ENCODE peak calls at places on chromosomes 12 and 14, in five cellular contexts. F is upper lobe of right lung, D is astrocyte, H is epithelial cell of esophagus, Q is tibial artery. L is an unnamed sample.

GRCh38 chr12:124611559-124612391 is 44.4 kb upstream of the NCOR2 start:
- DNase-seq in Q (no peak), D (no peak), H (no peak), F (peak; percentile 58), L (no peak)

GRCh38 chr12:113382206-113382605 is 21.5 kb downstream of the SDS start:
- DNase-seq in Q (no peak), D (no peak), H (no peak), F (no peak), L (no peak)

GRCh38 chr12:39490500-39491276 is 47.8 kb upstream of the KIF21A start:
- DNase-seq in D (peak; percentile 67), Q (no peak), F (no peak), H (peak; percentile 97), L (no peak)

GRCh38 chr12:92085040-92085439 is 60.6 kb downstream of the BTG1 start:
- DNase-seq in H (no peak), D (no peak), Q (no peak), F (no peak), L (no peak)

GRCh38 chr14:53384536-53384935 is 231.4 kb upstream of the DDHD1 start:
- DNase-seq in H (no peak), Q (no peak), D (no peak), F (no peak), L (no peak)

GRCh38 chr12:108728820-108729611 is 2.3 kb downstream of the CORO1C start:
- DNase-seq in F (no peak), Q (no peak), D (peak; percentile 41), H (no peak), L (no peak)

GRCh38 chr14:86038401-86038985 is 508.5 kb downstream of the FLRT2 start:
- DNase-seq in F (peak; percentile 65), Q (no peak), H (peak; percentile 73), D (peak; percentile 20), L (no peak)

GRCh38 chr14:75053396-75054289 is 2.4 kb upstream of the MLH3 start:
- DNase-seq in H (no peak), Q (no peak), D (no peak), F (no peak), L (no peak)

GRCh38 chr12:2999265-2999841 is 40.2 kb downstream of the TEAD4 start:
- DNase-seq in F (no peak), D (no peak), Q (no peak), H (no peak), L (no peak)

GRCh38 chr12:91370086-91370868 is 187.7 kb upstream of the DCN start:
- DNase-seq in F (no peak), D (no peak), Q (no peak), H (no peak), L (no peak)

GRCh38 chr12:102067574-102068258 is 5.9 kb upstream of the WASHC3 start:
- DNase-seq in D (peak; percentile 58), F (no peak), H (no peak), Q (no peak), L (no peak)

GRCh38 chr12:72271401-72271740 is 799 bp upstream of the TRHDE start:
- DNase-seq in Q (peak; percentile 62), H (no peak), D (no peak), F (peak; percentile 64), L (peak; percentile 70)

GRCh38 chr14:22977684-22978486 is 4.5 kb downstream of the AJUBA start:
- DNase-seq in Q (peak; percentile 76), D (peak; percentile 62), F (peak; percentile 84), H (peak; percentile 67), L (peak; percentile 80)

GRCh38 chr12:2858944-2859352 is 2.1 kb upstream of the TEX52 start:
- DNase-seq in D (no peak), Q (no peak), H (no peak), F (no peak), L (no peak)

GRCh38 chr12:113980537-113981337 is 14.6 kb upstream of the RBM19 start:
- DNase-seq in D (peak; percentile 46), Q (no peak), H (peak; percentile 76), F (no peak), L (no peak)

GRCh38 chr14:80047761-80048160 is 163.5 kb downstream of the DIO2 start:
- DNase-seq in F (no peak), H (no peak), D (no peak), Q (no peak), L (no peak)

GRCh38 chr12:21502164-21502496 is 541 bp downstream of the GOLT1B start:
- DNase-seq in D (peak; percentile 41), Q (no peak), F (no peak), H (peak; percentile 24), L (no peak)

GRCh38 chr12:12975322-12976077 is 23.5 kb upstream of the GPRC5D start:
- DNase-seq in F (no peak), H (peak; percentile 52), D (no peak), Q (peak; percentile 69), L (no peak)

GRCh38 chr12:75350413-75350812 is 15.9 kb downstream of the GLIPR1L1 start:
- DNase-seq in H (no peak), Q (no peak), D (no peak), F (no peak), L (no peak)

GRCh38 chr12:17020765-17021164 is 414.8 kb upstream of the LMO3 start:
- DNase-seq in Q (no peak), F (no peak), H (no peak), D (no peak), L (no peak)

GRCh38 chr12:123621619-123622530 is 11.6 kb downstream of the EIF2B1 start:
- DNase-seq in F (no peak), Q (no peak), H (peak; percentile 91), D (no peak), L (no peak)

GRCh38 chr12:29673346-29673745 is 110.4 kb downstream of the TMTC1 start:
- DNase-seq in Q (no peak), D (peak; percentile 16), H (peak; percentile 53), F (no peak), L (no peak)

GRCh38 chr14:37403656-37404055 is 191.4 kb downstream of the FOXA1 start:
- DNase-seq in F (no peak), D (no peak), H (no peak), Q (no peak), L (no peak)

GRCh38 chr14:68020999-68021663 is 201.6 kb downstream of the RAD51B start:
- DNase-seq in F (no peak), D (no peak), H (no peak), Q (no peak), L (no peak)

GRCh38 chr12:30694412-30694955 is 1.2 kb downstream of the IPO8 start:
- DNase-seq in F (no peak), D (no peak), H (peak; percentile 51), Q (no peak), L (no peak)

GRCh38 chr12:32039341-32039740 is 67.3 kb upstream of the BICD1 start:
- DNase-seq in Q (no peak), H (no peak), D (no peak), F (no peak), L (no peak)

GRCh38 chr12:30016656-30017055 is 232.9 kb upstream of the TMTC1 start:
- DNase-seq in F (no peak), H (no peak), Q (no peak), D (no peak), L (no peak)

DNA sequence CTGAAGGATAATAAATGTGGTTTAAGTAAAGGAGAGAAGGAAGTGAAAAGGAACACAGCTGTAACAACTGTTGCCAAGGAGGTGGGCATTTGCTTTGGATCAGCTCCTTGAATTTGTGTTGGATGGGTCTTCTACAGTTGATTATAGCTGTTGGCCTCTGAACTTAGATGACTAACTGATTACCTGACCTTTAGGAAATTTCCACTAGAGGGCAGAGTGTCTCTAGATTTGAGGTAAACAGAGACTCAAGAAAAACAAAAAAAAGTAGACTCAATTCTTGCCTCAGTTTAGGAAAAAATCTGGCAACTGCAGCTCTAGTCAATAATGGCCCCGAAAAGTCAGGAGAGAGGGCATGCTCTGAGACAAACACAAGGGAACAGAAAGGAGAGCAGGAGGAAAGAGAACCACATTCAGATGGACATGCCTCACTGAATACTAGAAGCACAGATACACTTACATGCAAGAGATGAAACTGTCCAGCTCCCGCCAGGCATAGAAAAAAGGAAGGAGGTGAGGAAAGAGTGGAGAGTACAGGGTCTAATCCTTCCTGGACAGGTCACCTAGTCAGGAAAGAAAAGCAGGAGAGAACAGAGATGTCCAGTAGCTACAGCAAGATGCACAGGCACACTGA is 20.6 kb downstream of the COX14 start:
- DNase-seq in Q (no peak), D (no peak), F (no peak), H (peak; percentile 65), L (no peak)
- TF ChIP-seq CTCF in Q (peak; percentile 55), D (no peak), F (peak; percentile 45), H (peak; percentile 61), L (peak; percentile 82)

GRCh38 chr14:24297190-24297964 is 2.2 kb downstream of the DHRS1 start:
- DNase-seq in Q (no peak), H (peak; percentile 76), D (no peak), F (no peak), L (no peak)
- TF ChIP-seq CTCF in Q (no peak), H (peak; percentile 81), D (peak; percentile 29), F (peak; percentile 27), L (peak; percentile 54)

DNA sequence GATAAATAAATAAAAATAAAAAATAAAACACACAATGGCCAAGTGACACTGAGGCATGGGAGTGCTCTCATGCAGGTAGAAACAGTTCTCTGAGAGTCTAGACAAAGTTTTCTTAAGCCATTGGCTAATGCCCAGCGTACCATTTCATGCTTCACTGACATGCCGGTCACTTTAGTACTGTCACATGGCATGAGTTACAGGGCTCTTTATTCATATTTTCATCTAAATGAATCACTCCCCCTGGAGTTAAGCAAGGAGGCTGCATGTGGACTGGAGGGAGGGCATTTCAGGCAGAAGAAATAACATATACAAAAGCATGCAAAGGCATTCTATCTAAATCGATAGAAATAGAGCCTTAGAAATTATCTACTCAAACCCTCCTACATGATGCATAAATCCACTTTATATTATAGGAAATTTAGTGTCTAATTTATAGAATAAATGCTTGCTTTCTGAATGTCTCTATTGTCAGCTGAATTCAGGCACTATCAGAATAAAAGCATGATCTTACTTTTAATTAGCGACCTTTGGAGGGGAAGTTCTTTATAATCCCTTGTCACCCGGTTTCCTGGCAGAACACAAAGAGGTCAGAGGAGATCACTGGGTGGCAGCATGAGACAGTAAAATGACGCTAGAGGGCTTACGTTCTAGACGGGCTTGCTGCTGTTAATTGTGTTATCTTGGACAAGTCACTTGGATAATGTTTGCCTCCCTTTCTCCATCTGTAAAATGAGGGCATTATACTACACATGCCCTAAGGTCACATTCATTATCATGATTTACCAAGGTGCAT is 17.5 kb downstream of the DYRK4 start:
- DNase-seq in D (no peak), H (peak; percentile 29), Q (no peak), F (no peak), L (no peak)
- TF ChIP-seq CTCF in D (peak; percentile 29), H (no peak), Q (no peak), F (peak; percentile 27), L (peak; percentile 33)

DNA sequence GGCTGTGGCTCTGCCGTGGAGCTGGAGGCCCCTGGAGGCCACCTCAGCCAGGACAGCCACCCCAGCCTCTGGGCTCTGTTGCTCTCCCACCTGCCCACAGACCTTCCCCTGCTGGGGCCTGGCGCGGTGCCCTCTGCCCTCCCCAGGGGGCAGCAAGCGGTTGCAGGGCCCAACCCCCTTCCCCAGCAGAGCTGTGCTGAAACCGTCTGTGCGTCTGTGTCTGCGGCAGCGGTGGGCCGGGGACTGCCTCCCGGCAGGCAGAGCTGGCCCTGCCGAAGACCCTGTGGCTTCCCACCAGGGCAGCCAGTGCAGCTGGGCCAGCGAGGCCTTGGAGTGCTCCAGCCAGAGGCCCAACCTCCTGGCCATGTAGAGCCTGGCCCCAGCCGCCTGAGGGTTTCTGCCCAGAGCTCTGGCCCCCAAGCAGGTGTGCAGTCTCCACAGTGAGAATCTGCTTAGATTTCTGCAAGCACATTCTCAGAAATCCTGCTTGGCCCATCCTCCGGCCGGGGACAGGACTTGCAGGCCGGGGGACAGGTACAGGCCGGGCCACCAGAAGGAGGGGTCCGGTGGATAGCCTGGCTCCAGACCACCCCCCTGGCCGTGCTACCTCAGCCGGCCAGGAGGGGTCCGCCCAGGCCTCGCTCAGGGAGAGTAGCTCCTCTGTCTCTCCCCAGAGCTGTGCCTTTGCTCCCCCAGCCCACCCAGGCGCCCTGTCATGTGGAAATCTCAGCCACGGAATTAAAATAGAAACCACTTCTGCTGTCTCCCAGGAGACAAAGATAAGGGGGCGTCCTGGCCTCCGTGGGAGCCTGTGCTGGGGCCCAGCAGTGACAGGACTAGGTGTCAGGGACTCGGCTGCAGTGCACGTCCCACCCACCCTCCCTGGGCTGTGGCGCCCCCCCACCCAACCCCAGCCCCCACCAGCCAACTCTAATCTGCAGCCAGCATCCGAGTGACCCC is 3.5 kb upstream of the CRIP2 start:
- DNase-seq in D (no peak), H (no peak), F (no peak), Q (peak; percentile 67), L (no peak)
- TF ChIP-seq CTCF in D (no peak), H (no peak), F (no peak), Q (peak; percentile 8), L (peak; percentile 58)

L was measured in type B pancreatic cell.